ENCODE peak calls at places on chromosome 9, in four cellular contexts. One of them, this sample, is unnamed.

GRCh38 chr9:107274096-107274495 is 9.0 kb upstream of the RAD23B start:
- DNase-seq in SK-N-SH: no peak
- DNase-seq in right lobe of liver: no peak
- DNase-seq in PC-9: no peak
- DNase-seq in this sample: no peak

GRCh38 chr9:83596899-83597504 is 25.9 kb upstream of the IDNK start:
- DNase-seq in right lobe of liver: no peak
- DNase-seq in SK-N-SH: peak
- DNase-seq in PC-9: peak
- DNase-seq in this sample: peak

GRCh38 chr9:78029601-78030552 is 1.7 kb downstream of the GNAQ start:
- DNase-seq in PC-9: peak
- DNase-seq in right lobe of liver: no peak
- DNase-seq in SK-N-SH: no peak
- DNase-seq in this sample: no peak

GRCh38 chr9:118961857-118962256 is 407.4 kb downstream of the BRINP1 start:
- DNase-seq in PC-9: no peak
- DNase-seq in right lobe of liver: no peak
- DNase-seq in SK-N-SH: no peak
- DNase-seq in this sample: no peak

GRCh38 chr9:94915476-94916450 is 189.3 kb downstream of the AOPEP start:
- DNase-seq in right lobe of liver: no peak
- DNase-seq in PC-9: no peak
- DNase-seq in SK-N-SH: no peak
- DNase-seq in this sample: no peak

GRCh38 chr9:95171001-95171400 is 146.5 kb downstream of the FANCC start:
- DNase-seq in SK-N-SH: no peak
- DNase-seq in right lobe of liver: no peak
- DNase-seq in PC-9: no peak
- DNase-seq in this sample: no peak

GRCh38 chr9:846852-847251 is 5.4 kb downstream of the DMRT1 start:
- DNase-seq in SK-N-SH: no peak
- DNase-seq in right lobe of liver: no peak
- DNase-seq in PC-9: peak
- DNase-seq in this sample: no peak

GRCh38 chr9:123335227-123335985 is 20.6 kb upstream of the CRB2 start:
- DNase-seq in SK-N-SH: no peak
- DNase-seq in PC-9: peak
- DNase-seq in right lobe of liver: no peak
- DNase-seq in this sample: no peak

GRCh38 chr9:28782630-28783029 is 1209.3 kb upstream of the C9orf72 start:
- DNase-seq in right lobe of liver: no peak
- DNase-seq in SK-N-SH: no peak
- DNase-seq in PC-9: no peak
- DNase-seq in this sample: no peak

GRCh38 chr9:132192728-132193127 is 30.9 kb downstream of the NTNG2 start:
- DNase-seq in SK-N-SH: no peak
- DNase-seq in PC-9: no peak
- DNase-seq in right lobe of liver: no peak
- DNase-seq in this sample: peak

GRCh38 chr9:21326526-21327139 is 8.6 kb downstream of the KLHL9 start:
- DNase-seq in right lobe of liver: no peak
- DNase-seq in PC-9: no peak
- DNase-seq in SK-N-SH: peak
- DNase-seq in this sample: no peak

GRCh38 chr9:69207503-69207902 is 33.4 kb downstream of the TJP2 start:
- DNase-seq in right lobe of liver: no peak
- DNase-seq in SK-N-SH: no peak
- DNase-seq in PC-9: no peak
- DNase-seq in this sample: peak

GRCh38 chr9:38671372-38671731 is 48.6 kb downstream of the FAM240B start:
- DNase-seq in SK-N-SH: no peak
- DNase-seq in PC-9: no peak
- DNase-seq in right lobe of liver: no peak
- DNase-seq in this sample: no peak

GRCh38 chr9:108180511-108180910 is 675.3 kb downstream of the ACTL7B start:
- DNase-seq in PC-9: no peak
- DNase-seq in right lobe of liver: no peak
- DNase-seq in SK-N-SH: no peak
- DNase-seq in this sample: no peak

GRCh38 chr9:106588601-106589000 is 274.4 kb upstream of the ZNF462 start:
- DNase-seq in right lobe of liver: no peak
- DNase-seq in PC-9: no peak
- DNase-seq in SK-N-SH: no peak
- DNase-seq in this sample: no peak

GRCh38 chr9:107007981-107008380 is 145.0 kb downstream of the ZNF462 start:
- DNase-seq in right lobe of liver: no peak
- DNase-seq in SK-N-SH: no peak
- DNase-seq in PC-9: no peak
- DNase-seq in this sample: peak

GRCh38 chr9:135804588-135805421 is 102.5 kb downstream of the CAMSAP1 start:
- DNase-seq in PC-9: no peak
- DNase-seq in right lobe of liver: no peak
- DNase-seq in SK-N-SH: peak
- DNase-seq in this sample: no peak

GRCh38 chr9:74407166-74407565 is 90.0 kb upstream of the RORB start:
- DNase-seq in right lobe of liver: no peak
- DNase-seq in SK-N-SH: no peak
- DNase-seq in PC-9: no peak
- DNase-seq in this sample: no peak

GRCh38 chr9:130498918-130499698 is 54.3 kb downstream of the ASS1 start:
- DNase-seq in PC-9: no peak
- DNase-seq in SK-N-SH: peak
- DNase-seq in right lobe of liver: peak
- DNase-seq in this sample: no peak

GRCh38 chr9:97889941-97890557 is 32.3 kb downstream of the TRMO start:
- DNase-seq in PC-9: peak
- DNase-seq in right lobe of liver: no peak
- DNase-seq in SK-N-SH: peak
- DNase-seq in this sample: peak

GRCh38 chr9:98867434-98868168 is 60.1 kb downstream of the GALNT12 start:
- DNase-seq in PC-9: peak
- DNase-seq in right lobe of liver: peak
- DNase-seq in SK-N-SH: no peak
- DNase-seq in this sample: no peak

GRCh38 chr9:16367605-16368424 is 502.7 kb downstream of the BNC2 start:
- DNase-seq in SK-N-SH: no peak
- DNase-seq in PC-9: peak
- DNase-seq in right lobe of liver: no peak
- DNase-seq in this sample: no peak

GRCh38 chr9:5714501-5715401 is 85.8 kb downstream of the RIC1 start:
- DNase-seq in right lobe of liver: no peak
- DNase-seq in PC-9: peak
- DNase-seq in SK-N-SH: no peak
- DNase-seq in this sample: no peak

GRCh38 chr9:93098236-93098946 is 2.4 kb downstream of the CARD19 start:
- DNase-seq in right lobe of liver: peak
- DNase-seq in SK-N-SH: peak
- DNase-seq in PC-9: peak
- DNase-seq in this sample: no peak

GRCh38 chr9:108254236-108254635 is 601.5 kb downstream of the ACTL7B start:
- DNase-seq in right lobe of liver: no peak
- DNase-seq in SK-N-SH: no peak
- DNase-seq in PC-9: no peak
- DNase-seq in this sample: no peak

GRCh38 chr9:73179594-73179993 is 27.9 kb downstream of the ANXA1 start:
- DNase-seq in SK-N-SH: no peak
- DNase-seq in PC-9: peak
- DNase-seq in right lobe of liver: no peak
- DNase-seq in this sample: no peak

GRCh38 chr9:133703571-133704399 is 34.4 kb downstream of the SARDH start:
- DNase-seq in PC-9: no peak
- DNase-seq in SK-N-SH: peak
- DNase-seq in right lobe of liver: no peak
- DNase-seq in this sample: peak

GRCh38 chr9:135552021-135552697 is 6.2 kb downstream of the OBP2A start:
- DNase-seq in right lobe of liver: no peak
- DNase-seq in PC-9: no peak
- DNase-seq in SK-N-SH: no peak
- DNase-seq in this sample: no peak

GRCh38 chr9:110476251-110476650 is 103.3 kb downstream of the SVEP1 start:
- DNase-seq in SK-N-SH: no peak
- DNase-seq in right lobe of liver: no peak
- DNase-seq in PC-9: no peak
- DNase-seq in this sample: no peak

GRCh38 chr9:86407022-86407421 is 52.8 kb upstream of the TUT7 start:
- DNase-seq in PC-9: peak
- DNase-seq in right lobe of liver: peak
- DNase-seq in SK-N-SH: no peak
- DNase-seq in this sample: no peak

GRCh38 chr9:114086009-114086408 is 7.9 kb upstream of the AMBP start:
- DNase-seq in right lobe of liver: no peak
- DNase-seq in SK-N-SH: no peak
- DNase-seq in PC-9: no peak
- DNase-seq in this sample: no peak

GRCh38 chr9:122036988-122037387 is 56.1 kb downstream of the TTLL11 start:
- DNase-seq in SK-N-SH: no peak
- DNase-seq in PC-9: no peak
- DNase-seq in right lobe of liver: no peak
- DNase-seq in this sample: no peak

DNA sequence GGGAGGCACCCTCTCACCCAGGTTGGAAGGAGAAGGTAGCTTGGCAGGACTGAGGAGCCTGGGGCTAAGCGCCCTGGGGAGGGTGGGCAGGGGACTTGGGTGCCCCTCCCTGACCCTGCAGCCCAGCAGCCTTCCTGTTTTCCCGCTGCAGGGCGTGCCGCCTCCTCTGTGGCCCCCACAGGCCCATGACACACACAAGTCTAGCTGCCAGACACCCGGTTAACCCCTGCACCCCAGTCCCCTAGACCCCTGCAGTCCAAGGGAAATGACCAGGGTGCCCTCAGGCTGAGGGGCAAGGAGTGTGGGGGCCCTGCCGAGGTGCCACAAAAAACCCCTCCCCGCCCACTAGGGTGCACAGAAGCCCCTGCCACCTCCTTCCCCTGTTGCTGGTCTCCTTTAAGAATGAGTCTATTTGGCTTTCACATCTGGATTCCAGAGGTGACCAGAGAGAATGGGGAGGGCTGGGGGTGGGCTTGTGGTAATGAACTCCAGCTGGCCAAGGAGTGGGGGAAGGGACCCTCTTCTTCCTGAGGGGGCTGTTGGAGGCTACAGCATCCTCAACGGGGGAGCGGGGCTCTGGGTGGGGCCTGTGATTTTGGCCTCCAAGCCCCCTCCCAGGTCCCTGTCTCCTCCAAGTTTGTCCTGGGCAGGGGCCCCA is 32.9 kb downstream of the GOLGA2 start:
- DNase-seq in SK-N-SH: peak
- DNase-seq in PC-9: no peak
- DNase-seq in right lobe of liver: no peak
- DNase-seq in this sample: no peak
- H3K27ac ChIP-seq in SK-N-SH: no peak
- H3K27ac ChIP-seq in PC-9: no peak
- H3K27ac ChIP-seq in right lobe of liver: no peak
- H3K27ac ChIP-seq in this sample: no peak

GRCh38 chr9:136994885-136995224 is 1.5 kb downstream of the CLIC3 start:
- DNase-seq in right lobe of liver: no peak
- DNase-seq in PC-9: no peak
- DNase-seq in SK-N-SH: no peak
- DNase-seq in this sample: no peak
- H3K27ac ChIP-seq in right lobe of liver: no peak
- H3K27ac ChIP-seq in PC-9: no peak
- H3K27ac ChIP-seq in SK-N-SH: no peak
- H3K27ac ChIP-seq in this sample: no peak

GRCh38 chr9:112443636-112444035 is 43.0 kb upstream of the KIAA1958 start:
- DNase-seq in PC-9: no peak
- DNase-seq in right lobe of liver: no peak
- DNase-seq in SK-N-SH: no peak
- DNase-seq in this sample: no peak

GRCh38 chr9:112446080-112446479 is 40.5 kb upstream of the KIAA1958 start:
- DNase-seq in SK-N-SH: no peak
- DNase-seq in right lobe of liver: no peak
- DNase-seq in PC-9: no peak
- DNase-seq in this sample: no peak

GRCh38 chr9:112447283-112447761 is 39.3 kb upstream of the KIAA1958 start:
- DNase-seq in PC-9: no peak
- DNase-seq in right lobe of liver: no peak
- DNase-seq in SK-N-SH: no peak
- DNase-seq in this sample: no peak

GRCh38 chr9:112445196-112445595 is 41.4 kb upstream of the KIAA1958 start:
- DNase-seq in SK-N-SH: no peak
- DNase-seq in PC-9: no peak
- DNase-seq in right lobe of liver: no peak
- DNase-seq in this sample: no peak

DNA sequence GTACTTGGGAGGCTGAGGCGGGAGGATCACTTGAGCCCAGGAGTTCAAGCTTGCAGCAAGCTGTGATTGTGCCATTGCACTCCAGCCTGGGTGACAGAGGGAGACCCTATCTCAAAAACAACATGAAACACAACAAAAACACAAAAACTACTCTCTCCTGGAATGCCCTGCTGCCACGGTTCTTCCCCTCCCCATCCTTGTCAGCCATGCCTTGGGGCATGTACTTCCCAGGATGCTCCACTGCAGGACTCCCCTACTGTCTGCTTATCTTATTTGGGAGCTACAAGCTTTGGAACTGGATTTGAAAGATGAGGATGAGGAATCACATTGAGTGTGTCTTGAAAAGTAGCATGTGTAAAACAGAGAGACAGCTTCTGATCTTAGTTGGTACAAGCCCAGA is 40.1 kb upstream of the KIAA1958 start:
- DNase-seq in right lobe of liver: no peak
- DNase-seq in PC-9: no peak
- DNase-seq in SK-N-SH: no peak
- DNase-seq in this sample: no peak
- H3K27ac ChIP-seq in right lobe of liver: no peak
- H3K27ac ChIP-seq in PC-9: no peak
- H3K27ac ChIP-seq in SK-N-SH: peak
- H3K27ac ChIP-seq in this sample: no peak

DNA sequence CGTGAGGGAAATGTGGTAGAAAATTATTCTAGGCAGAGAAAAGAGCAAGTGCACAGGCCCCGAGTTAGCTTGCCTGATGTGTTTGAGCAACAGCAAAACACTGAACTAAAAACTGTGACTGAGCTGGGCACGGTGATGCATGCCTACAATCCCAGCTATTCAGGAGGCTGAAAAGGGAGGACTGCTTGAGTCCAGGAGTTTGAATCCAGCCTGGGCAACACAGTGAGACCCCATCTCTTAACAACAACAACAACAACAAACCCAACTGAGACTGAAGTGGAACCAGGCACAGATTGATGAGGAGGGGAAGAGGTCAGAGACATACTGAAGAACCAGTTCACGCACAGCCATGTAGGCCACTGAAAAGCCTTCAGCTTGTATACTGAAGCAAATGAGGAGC is 42.5 kb downstream of the SCAI start:
- DNase-seq in right lobe of liver: no peak
- DNase-seq in SK-N-SH: no peak
- DNase-seq in PC-9: no peak
- DNase-seq in this sample: no peak
- H3K27ac ChIP-seq in right lobe of liver: no peak
- H3K27ac ChIP-seq in SK-N-SH: no peak
- H3K27ac ChIP-seq in PC-9: no peak
- H3K27ac ChIP-seq in this sample: no peak